ENCODE peak calls at places on chromosome 14, in five cellular contexts. One of them, this sample, is unnamed.

GRCh38 chr14:24416254-24416931 is 13.1 kb downstream of the CBLN3 start:
- DNase-seq in lower leg skin: no peak
- DNase-seq in stomach: no peak
- DNase-seq in tibial nerve: no peak
- DNase-seq in ovary: no peak
- DNase-seq in this sample: peak; percentile 24

GRCh38 chr14:86532219-86532618 is 1002.3 kb downstream of the FLRT2 start:
- DNase-seq in stomach: peak; percentile 56
- DNase-seq in tibial nerve: no peak
- DNase-seq in lower leg skin: no peak
- DNase-seq in ovary: no peak
- DNase-seq in this sample: no peak

GRCh38 chr14:40936861-40937260 is 669.8 kb upstream of the LRFN5 start:
- DNase-seq in stomach: no peak
- DNase-seq in lower leg skin: no peak
- DNase-seq in tibial nerve: no peak
- DNase-seq in ovary: no peak
- DNase-seq in this sample: no peak

GRCh38 chr14:83594874-83595273 is 1935.1 kb upstream of the FLRT2 start:
- DNase-seq in tibial nerve: no peak
- DNase-seq in ovary: no peak
- DNase-seq in lower leg skin: no peak
- DNase-seq in stomach: no peak
- DNase-seq in this sample: no peak

GRCh38 chr14:80278293-80279037 is 67.2 kb upstream of the DIO2 start:
- DNase-seq in lower leg skin: no peak
- DNase-seq in tibial nerve: peak; percentile 12
- DNase-seq in stomach: peak; percentile 27
- DNase-seq in ovary: no peak
- DNase-seq in this sample: no peak

GRCh38 chr14:99599440-99599839 is 4.6 kb downstream of the CCDC85C start:
- DNase-seq in ovary: no peak
- DNase-seq in stomach: no peak
- DNase-seq in tibial nerve: no peak
- DNase-seq in lower leg skin: no peak
- DNase-seq in this sample: no peak

GRCh38 chr14:103099733-103100280 is 5.3 kb downstream of the EXOC3L4 start:
- DNase-seq in lower leg skin: no peak
- DNase-seq in ovary: no peak
- DNase-seq in stomach: no peak
- DNase-seq in tibial nerve: no peak
- DNase-seq in this sample: no peak

GRCh38 chr14:23005861-23006534 is 3.9 kb downstream of the C14orf93 start:
- DNase-seq in lower leg skin: no peak
- DNase-seq in stomach: no peak
- DNase-seq in ovary: no peak
- DNase-seq in tibial nerve: no peak
- DNase-seq in this sample: peak; percentile 39

GRCh38 chr14:58390830-58391229 is 4.9 kb upstream of the TOMM20L start:
- DNase-seq in tibial nerve: no peak
- DNase-seq in lower leg skin: no peak
- DNase-seq in stomach: no peak
- DNase-seq in ovary: no peak
- DNase-seq in this sample: no peak

GRCh38 chr14:68140111-68140741 is 320.6 kb downstream of the RAD51B start:
- DNase-seq in tibial nerve: peak; percentile 75
- DNase-seq in lower leg skin: peak; percentile 74
- DNase-seq in stomach: peak; percentile 38
- DNase-seq in ovary: peak; percentile 62
- DNase-seq in this sample: no peak

GRCh38 chr14:21203470-21204166 is 47.8 kb upstream of the OR5AU1 start:
- DNase-seq in stomach: no peak
- DNase-seq in ovary: no peak
- DNase-seq in tibial nerve: no peak
- DNase-seq in lower leg skin: no peak
- DNase-seq in this sample: no peak

GRCh38 chr14:78598046-78598652 is 428.0 kb downstream of the NRXN3 start:
- DNase-seq in tibial nerve: peak; percentile 19
- DNase-seq in ovary: no peak
- DNase-seq in stomach: peak; percentile 44
- DNase-seq in lower leg skin: no peak
- DNase-seq in this sample: peak; percentile 72

GRCh38 chr14:44988694-44989093 is 26.7 kb downstream of the TOGARAM1 start:
- DNase-seq in lower leg skin: no peak
- DNase-seq in stomach: no peak
- DNase-seq in ovary: no peak
- DNase-seq in tibial nerve: no peak
- DNase-seq in this sample: no peak

GRCh38 chr14:33916663-33917565 is 34.0 kb downstream of the EGLN3 start:
- DNase-seq in ovary: no peak
- DNase-seq in tibial nerve: no peak
- DNase-seq in stomach: no peak
- DNase-seq in lower leg skin: no peak
- DNase-seq in this sample: peak; percentile 80

GRCh38 chr14:58138719-58139482 is 13.1 kb downstream of the ARMH4 start:
- DNase-seq in stomach: no peak
- DNase-seq in tibial nerve: no peak
- DNase-seq in ovary: no peak
- DNase-seq in lower leg skin: no peak
- DNase-seq in this sample: peak; percentile 68

GRCh38 chr14:24238123-24238522 is 4.3 kb downstream of the TINF2 start:
- DNase-seq in stomach: no peak
- DNase-seq in lower leg skin: no peak
- DNase-seq in tibial nerve: no peak
- DNase-seq in ovary: no peak
- DNase-seq in this sample: no peak

GRCh38 chr14:42779024-42779423 is 1172.3 kb downstream of the LRFN5 start:
- DNase-seq in ovary: no peak
- DNase-seq in stomach: no peak
- DNase-seq in lower leg skin: no peak
- DNase-seq in tibial nerve: no peak
- DNase-seq in this sample: no peak

GRCh38 chr14:101512396-101512695 is 48.9 kb upstream of the DIO3 start:
- DNase-seq in stomach: no peak
- DNase-seq in lower leg skin: no peak
- DNase-seq in ovary: no peak
- DNase-seq in tibial nerve: no peak
- DNase-seq in this sample: no peak

GRCh38 chr14:101514136-101514535 is 47.2 kb upstream of the DIO3 start:
- DNase-seq in tibial nerve: no peak
- DNase-seq in stomach: no peak
- DNase-seq in ovary: no peak
- DNase-seq in lower leg skin: no peak
- DNase-seq in this sample: no peak

GRCh38 chr14:101511199-101511598 is 50.1 kb upstream of the DIO3 start:
- DNase-seq in ovary: no peak
- DNase-seq in lower leg skin: no peak
- DNase-seq in tibial nerve: no peak
- DNase-seq in stomach: no peak
- DNase-seq in this sample: no peak

GRCh38 chr14:101509730-101510371 is 51.4 kb upstream of the DIO3 start:
- DNase-seq in stomach: no peak
- DNase-seq in lower leg skin: no peak
- DNase-seq in ovary: peak; percentile 14
- DNase-seq in tibial nerve: no peak
- DNase-seq in this sample: no peak

DNA sequence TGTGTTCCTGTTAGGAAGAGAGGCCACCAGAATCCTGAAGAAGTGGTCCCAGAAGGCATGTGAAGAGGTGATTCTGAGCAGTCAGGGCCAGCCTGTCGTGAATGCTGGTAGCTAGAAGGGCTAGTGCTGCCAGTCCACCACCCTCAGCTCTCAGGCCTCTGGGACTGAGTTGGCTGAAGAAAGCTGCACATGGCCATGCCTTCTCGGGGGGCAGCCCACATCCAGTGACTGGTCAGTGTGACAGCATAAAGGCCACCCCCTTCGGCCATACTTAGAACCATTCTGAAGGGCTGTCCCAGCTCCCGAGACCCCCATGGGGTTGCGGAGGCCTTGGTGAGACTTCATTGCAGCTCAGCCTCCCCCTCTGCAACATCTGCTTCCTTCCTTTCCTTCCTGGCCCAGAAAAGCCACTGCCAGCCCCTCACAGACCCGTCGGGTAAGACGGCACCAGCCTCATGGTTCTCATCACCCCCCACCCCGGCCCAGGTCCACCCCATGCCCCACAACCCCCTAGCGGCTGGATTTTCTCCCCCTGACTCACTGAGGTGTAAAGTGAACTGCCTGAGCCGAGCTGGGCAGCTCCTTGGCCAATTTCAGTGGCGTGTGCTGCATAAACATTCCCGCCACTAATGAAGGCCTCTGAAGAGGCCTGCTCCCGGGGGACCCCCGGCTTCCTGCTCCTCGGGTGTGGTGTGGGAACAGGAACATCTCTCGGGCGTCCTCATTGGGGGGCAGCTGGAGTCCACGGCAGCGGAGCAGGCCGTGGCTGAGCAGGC is 49.5 kb upstream of the DIO3 start:
- DNase-seq in stomach: no peak
- DNase-seq in lower leg skin: no peak
- DNase-seq in tibial nerve: no peak
- DNase-seq in ovary: no peak
- DNase-seq in this sample: no peak
- TF ChIP-seq POLR2A in stomach: no peak
- TF ChIP-seq POLR2A in lower leg skin: no peak
- TF ChIP-seq POLR2A in tibial nerve: no peak
- TF ChIP-seq POLR2A in ovary: no peak
- TF ChIP-seq POLR2A in this sample: no peak

GRCh38 chr14:36845346-36846042 is 183.8 kb downstream of the PAX9 start:
- DNase-seq in tibial nerve: no peak
- DNase-seq in stomach: no peak
- DNase-seq in ovary: no peak
- DNase-seq in lower leg skin: no peak
- DNase-seq in this sample: no peak
- TF ChIP-seq POLR2A in tibial nerve: no peak
- TF ChIP-seq POLR2A in stomach: no peak
- TF ChIP-seq POLR2A in ovary: no peak
- TF ChIP-seq POLR2A in lower leg skin: no peak
- TF ChIP-seq POLR2A in this sample: no peak

GRCh38 chr14:95523818-95524448 is 7.5 kb upstream of the SYNE3 start:
- DNase-seq in lower leg skin: no peak
- DNase-seq in stomach: peak; percentile 56
- DNase-seq in ovary: no peak
- DNase-seq in tibial nerve: no peak
- DNase-seq in this sample: peak; percentile 83
- TF ChIP-seq POLR2A in lower leg skin: no peak
- TF ChIP-seq POLR2A in stomach: no peak
- TF ChIP-seq POLR2A in ovary: no peak
- TF ChIP-seq POLR2A in tibial nerve: no peak
- TF ChIP-seq POLR2A in this sample: peak; percentile 66

GRCh38 chr14:64713677-64714076 is 9.5 kb downstream of the PLEKHG3 start:
- DNase-seq in stomach: no peak
- DNase-seq in ovary: no peak
- DNase-seq in tibial nerve: no peak
- DNase-seq in lower leg skin: no peak
- DNase-seq in this sample: no peak
- TF ChIP-seq POLR2A in stomach: no peak
- TF ChIP-seq POLR2A in ovary: no peak
- TF ChIP-seq POLR2A in tibial nerve: no peak
- TF ChIP-seq POLR2A in lower leg skin: no peak
- TF ChIP-seq POLR2A in this sample: no peak

GRCh38 chr14:71729581-71729980 is 202.6 kb upstream of the RGS6 start:
- DNase-seq in stomach: no peak
- DNase-seq in tibial nerve: no peak
- DNase-seq in lower leg skin: no peak
- DNase-seq in ovary: no peak
- DNase-seq in this sample: no peak
- TF ChIP-seq POLR2A in stomach: no peak
- TF ChIP-seq POLR2A in tibial nerve: no peak
- TF ChIP-seq POLR2A in lower leg skin: no peak
- TF ChIP-seq POLR2A in ovary: no peak
- TF ChIP-seq POLR2A in this sample: no peak

DNA sequence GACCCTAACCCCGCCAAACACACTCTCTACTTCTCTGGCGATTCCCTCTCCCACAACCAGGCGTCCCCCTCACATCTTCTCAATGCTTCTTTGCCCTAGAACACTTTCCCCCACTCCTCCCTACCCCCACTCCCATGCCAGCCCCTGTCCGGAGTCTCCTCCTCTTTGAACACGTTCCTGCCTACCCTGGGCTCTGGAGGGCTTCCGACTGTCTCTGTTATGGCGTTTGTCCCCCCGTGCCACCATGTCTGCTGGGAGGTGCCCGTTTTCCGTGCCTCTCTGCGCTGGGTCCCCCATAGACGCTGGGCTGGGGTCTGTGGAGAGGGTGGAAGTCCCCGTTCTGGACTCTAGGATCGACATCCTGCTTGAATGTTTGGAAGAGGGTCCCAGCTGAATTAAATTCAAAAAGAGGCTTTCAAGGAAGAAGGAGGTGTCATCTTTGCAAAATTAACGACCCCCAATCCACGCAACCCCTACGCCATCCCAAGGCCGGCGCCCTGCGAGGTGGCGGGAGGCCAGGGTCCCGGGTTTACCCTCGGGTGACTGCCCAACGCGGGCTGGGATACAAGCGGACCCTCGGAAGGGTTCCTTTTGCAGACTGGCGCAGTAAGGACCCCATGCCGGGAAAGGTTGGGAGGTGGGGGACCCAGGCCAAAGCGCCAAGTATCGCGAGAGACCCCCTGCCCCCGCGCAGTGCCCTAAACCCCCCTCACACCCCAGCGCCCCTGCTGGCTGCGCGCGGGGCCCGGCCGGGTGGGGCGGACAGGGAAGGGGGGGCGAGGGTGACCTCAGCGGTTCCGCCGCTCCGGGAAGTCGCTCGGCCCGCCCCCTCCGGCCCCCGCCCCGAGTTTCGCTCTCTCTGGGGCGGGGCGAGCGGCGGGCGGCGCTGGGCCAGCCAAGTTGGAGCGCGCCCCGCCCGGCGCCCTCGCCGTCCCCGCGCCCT is 973 bp upstream of the ZBTB42 start:
- DNase-seq in tibial nerve: peak; percentile 69
- DNase-seq in ovary: peak; percentile 91
- DNase-seq in stomach: peak; percentile 90
- DNase-seq in lower leg skin: peak; percentile 65
- DNase-seq in this sample: peak; percentile 93
- TF ChIP-seq POLR2A in tibial nerve: no peak
- TF ChIP-seq POLR2A in ovary: peak; percentile 50
- TF ChIP-seq POLR2A in stomach: no peak
- TF ChIP-seq POLR2A in lower leg skin: no peak
- TF ChIP-seq POLR2A in this sample: no peak

This sample was measured in erythroblast.